ENCODE peak calls at places on chromosomes 5 and 9, in six cellular contexts. X, J, T, W, Y and F are unnamed samples.
A peak's percentile ranks its signal among the peaks of the same experiment; 100 is the strongest.

GRCh38 chr5:11851402-11851801 is 52.8 kb downstream of the CTNND2 start:
- DNase-seq in X (no peak), J (no peak), T (no peak), W (no peak), Y (no peak), F (no peak)

GRCh38 chr5:60010328-60010727 is 116.8 kb upstream of the PDE4D start:
- DNase-seq in X (no peak), J (no peak), T (no peak), W (no peak), Y (no peak), F (peak; percentile 39)

GRCh38 chr9:94140791-94141790 is 56.8 kb downstream of the PTPDC1 start:
- DNase-seq in X (no peak), J (no peak), T (no peak), W (no peak), Y (no peak), F (no peak)

GRCh38 chr9:135082536-135082935 is 4.9 kb upstream of the OLFM1 start:
- DNase-seq in X (no peak), J (no peak), T (no peak), W (no peak), Y (no peak), F (no peak)

GRCh38 chr5:124130807-124131206 is 615.6 kb downstream of the ZNF608 start:
- DNase-seq in X (no peak), J (no peak), T (no peak), W (no peak), Y (no peak), F (no peak)

GRCh38 chr9:74865177-74865576 is 22.5 kb downstream of the TRPM6 start:
- DNase-seq in X (no peak), J (no peak), T (no peak), W (no peak), Y (no peak), F (no peak)

GRCh38 chr5:114210662-114211061 is 151.2 kb upstream of the KCNN2 start:
- DNase-seq in X (no peak), J (no peak), T (no peak), W (no peak), Y (no peak), F (no peak)

GRCh38 chr5:102668220-102668930 is 86.7 kb upstream of the PAM start:
- DNase-seq in X (no peak), J (no peak), T (no peak), W (no peak), Y (no peak), F (peak; percentile 11)

GRCh38 chr9:1458503-1458902 is 408.3 kb downstream of the DMRT2 start:
- DNase-seq in X (no peak), J (no peak), T (no peak), W (no peak), Y (no peak), F (no peak)

GRCh38 chr9:124593080-124594058 is 86.2 kb upstream of the NR5A1 start:
- DNase-seq in X (peak; percentile 77), J (no peak), T (no peak), W (peak; percentile 82), Y (no peak), F (peak; percentile 93)
- H3K27ac ChIP-seq in X (peak overlapping the region; percentile 93), J (no peak overlapping the region), T (no peak overlapping the region), W (peak overlapping the region; percentile 34), Y (no peak overlapping the region), F (peak overlapping the region; percentile 95)

GRCh38 chr9:122203995-122204394 is 24.8 kb downstream of the LHX6 start:
- DNase-seq in X (no peak), J (no peak), T (no peak), W (no peak), Y (no peak), F (no peak)

GRCh38 chr9:122201641-122202040 is 27.1 kb downstream of the LHX6 start:
- DNase-seq in X (no peak), J (no peak), T (no peak), W (no peak), Y (no peak), F (no peak)

GRCh38 chr9:122197882-122198281 is 30.9 kb downstream of the LHX6 start:
- DNase-seq in X (no peak), J (no peak), T (no peak), W (no peak), Y (no peak), F (no peak)

GRCh38 chr9:122202099-122202498 is 26.7 kb downstream of the LHX6 start:
- DNase-seq in X (no peak), J (peak; percentile 79), T (no peak), W (no peak), Y (no peak), F (no peak)

GRCh38 chr9:122200960-122201635 is 27.7 kb downstream of the LHX6 start:
- DNase-seq in X (no peak), J (peak; percentile 45), T (peak; percentile 58), W (no peak), Y (no peak), F (no peak)
- H3K27ac ChIP-seq in X (no peak overlapping the region), J (no peak overlapping the region), T (no peak overlapping the region), W (no peak overlapping the region), Y (no peak overlapping the region), F (no peak overlapping the region)

DNA sequence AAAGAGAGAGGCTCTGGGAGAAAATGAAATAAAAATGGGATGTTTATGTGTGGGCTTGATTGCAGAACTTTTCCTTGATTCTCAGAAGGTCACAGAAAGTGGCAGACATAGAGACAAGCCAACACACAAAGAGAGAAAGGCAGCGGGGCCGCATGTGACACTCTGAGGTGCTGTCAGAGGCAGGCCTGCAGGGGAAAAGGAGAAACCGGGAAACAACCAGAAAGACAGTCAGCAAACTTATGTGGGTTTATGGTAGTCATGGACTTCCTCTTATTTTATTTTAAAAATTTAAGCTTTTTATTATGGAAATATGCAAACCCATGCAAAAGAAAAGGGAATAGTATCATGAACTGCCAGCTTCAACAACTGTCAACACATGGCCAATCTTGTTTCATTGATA is 16.3 kb upstream of the IGFBPL1 start:
- DNase-seq in X (no peak), J (no peak), T (no peak), W (no peak), Y (no peak), F (no peak)
- H3K27ac ChIP-seq in X (no peak overlapping the region), J (no peak overlapping the region), T (no peak overlapping the region), W (no peak overlapping the region), Y (no peak overlapping the region), F (no peak overlapping the region)

DNA sequence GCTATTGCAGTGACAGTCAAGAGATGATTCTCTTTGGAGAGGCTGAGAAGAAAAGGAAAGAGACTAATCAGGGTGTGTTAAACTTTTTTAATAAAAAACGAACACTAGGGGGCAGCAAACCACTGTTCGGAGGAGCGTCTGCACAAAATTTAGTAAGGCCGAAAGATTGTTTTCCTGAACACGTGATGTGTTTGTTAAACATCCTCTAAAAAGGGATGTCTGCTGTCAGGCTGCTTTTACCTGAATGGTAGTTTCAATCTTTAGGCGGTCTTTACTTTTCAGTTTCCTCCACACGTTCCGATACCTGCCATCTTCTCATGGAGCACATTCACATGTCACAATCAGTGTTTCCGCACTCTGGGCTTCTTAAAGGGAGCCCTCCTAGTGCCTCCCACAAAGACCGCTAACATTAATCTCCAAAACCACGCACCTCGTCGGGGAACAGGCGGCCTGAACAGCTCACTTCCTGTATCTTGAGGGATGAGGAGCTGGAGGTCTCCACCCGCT is 125.2 kb downstream of the GPBP1 start:
- DNase-seq in X (peak; percentile 69), J (no peak), T (no peak), W (no peak), Y (peak; percentile 12), F (peak; percentile 88)
- H3K27ac ChIP-seq in X (no peak overlapping the region), J (no peak overlapping the region), T (no peak overlapping the region), W (no peak overlapping the region), Y (peak overlapping the region; percentile 2), F (no peak overlapping the region)

DNA sequence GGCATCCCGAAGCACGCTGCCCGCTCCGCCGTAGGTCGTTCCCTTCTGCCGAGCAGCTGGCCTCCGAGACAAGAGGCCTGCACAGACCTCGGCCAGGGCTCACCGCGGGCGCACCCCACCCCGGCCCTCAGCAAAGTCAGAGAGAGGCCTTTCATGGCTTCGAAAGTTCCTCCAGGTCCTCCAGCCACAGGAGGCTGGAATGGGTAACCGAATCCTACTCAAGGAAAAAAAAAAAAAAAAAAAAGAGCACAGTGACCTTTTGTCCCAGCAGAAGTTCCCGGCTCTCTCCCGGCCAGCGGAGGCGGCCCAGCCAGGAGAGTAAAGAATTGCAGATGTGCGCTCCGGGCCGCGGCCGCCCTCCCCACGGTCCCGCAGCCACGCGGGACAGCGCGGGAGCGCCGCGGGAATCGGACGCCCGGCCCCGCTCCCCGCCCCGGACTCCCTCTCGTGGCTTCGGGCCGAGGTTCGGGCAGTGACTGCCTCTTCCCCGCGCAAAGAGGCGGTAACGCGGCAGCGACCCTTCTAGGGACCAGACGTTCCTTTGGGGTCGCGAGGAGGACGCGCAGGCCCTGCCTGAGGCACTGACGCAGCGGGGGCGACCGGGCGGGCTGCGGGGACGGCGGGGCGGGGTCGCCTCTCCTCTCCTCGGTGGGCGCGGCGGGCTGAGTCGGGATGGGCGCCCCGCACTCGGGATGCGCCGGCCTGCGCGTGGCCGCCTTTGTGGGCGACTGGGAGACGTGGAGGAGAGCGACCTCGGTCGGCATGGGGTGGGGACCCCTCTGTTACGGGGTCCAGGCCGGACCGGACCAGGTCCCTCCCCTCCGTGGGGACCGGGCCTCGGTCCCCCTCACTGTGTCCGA is 790 bp downstream of the GFPT2 start:
- DNase-seq in X (peak; percentile 78), J (no peak), T (peak; percentile 40), W (no peak), Y (no peak), F (peak; percentile 43)
- H3K27ac ChIP-seq in X (no peak overlapping the region), J (peak overlapping the region; percentile 25), T (no peak overlapping the region), W (no peak overlapping the region), Y (no peak overlapping the region), F (peak overlapping the region; percentile 80)

GRCh38 chr5:79397080-79397479 is 116.9 kb downstream of the HOMER1 start:
- DNase-seq in X (no peak), J (no peak), T (no peak), W (no peak), Y (no peak), F (no peak)
- H3K27ac ChIP-seq in X (no peak overlapping the region), J (no peak overlapping the region), T (no peak overlapping the region), W (no peak overlapping the region), Y (no peak overlapping the region), F (no peak overlapping the region)

GRCh38 chr5:108379722-108380530 is 2.0 kb downstream of the FBXL17 start:
- DNase-seq in X (no peak), J (no peak), T (no peak), W (no peak), Y (no peak), F (no peak)
- H3K27ac ChIP-seq in X (no peak overlapping the region), J (peak overlapping the region; percentile 100), T (peak overlapping the region; percentile 100), W (no peak overlapping the region), Y (peak overlapping the region; percentile 89), F (no peak overlapping the region)

GRCh38 chr5:132417461-132417860 is 48.0 kb downstream of the SLC22A5 start:
- DNase-seq in X (no peak), J (no peak), T (no peak), W (no peak), Y (no peak), F (no peak)
- H3K27ac ChIP-seq in X (no peak overlapping the region), J (no peak overlapping the region), T (peak overlapping the region; percentile 66), W (no peak overlapping the region), Y (no peak overlapping the region), F (no peak overlapping the region)

DNA sequence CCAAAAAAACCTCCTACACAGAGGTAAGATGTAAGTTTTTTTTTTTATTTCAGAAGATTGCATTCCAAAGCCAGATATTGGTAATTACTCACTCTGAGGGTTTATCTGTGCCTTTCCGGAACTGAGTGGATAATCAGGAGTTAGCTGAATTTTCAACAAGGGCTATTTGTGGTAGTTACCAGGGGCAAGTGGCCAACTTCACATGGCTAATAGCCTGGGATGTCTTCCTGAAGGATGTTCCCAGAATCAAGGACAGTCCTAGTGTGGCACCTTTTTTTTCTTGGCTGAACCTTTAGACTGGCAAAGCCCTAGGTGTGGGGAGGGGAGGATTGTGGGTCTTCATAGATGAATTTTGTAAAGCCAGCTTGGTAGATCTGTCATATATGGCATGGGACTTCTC is 7.1 kb downstream of the LARP1 start:
- DNase-seq in X (no peak), J (no peak), T (no peak), W (no peak), Y (no peak), F (no peak)
- H3K27ac ChIP-seq in X (no peak overlapping the region), J (no peak overlapping the region), T (no peak overlapping the region), W (no peak overlapping the region), Y (no peak overlapping the region), F (peak overlapping the region; percentile 17)